ENCODE peak calls at places on chromosomes 7 and 10, in eight cellular contexts. R is AG09309, W is ovary, K is OCI-LY7, L is bronchial epithelial cell, X is cardiac fibroblast, F is GM23338, U is WERI-Rb-1. N is an unnamed sample.

GRCh38 chr10:128062837-128063563 is 63.2 kb downstream of the MKI67 start:
- DNase-seq in X (peak), W (no peak), L (no peak), U (no peak), K (peak), R (no peak), F (no peak), N (peak)

GRCh38 chr7:20998309-20998708 is 211.6 kb upstream of the SP8 start:
- DNase-seq in U (no peak), R (no peak), W (no peak), X (no peak), L (peak), K (no peak), F (no peak), N (no peak)

GRCh38 chr7:73774923-73775322 is 4.9 kb upstream of the CLDN3 start:
- DNase-seq in W (no peak), R (no peak), X (peak), K (no peak), L (peak), F (no peak), U (no peak), N (no peak)

GRCh38 chr7:80611779-80612178 is 26.7 kb upstream of the CD36 start:
- DNase-seq in X (peak), U (no peak), L (peak), F (no peak), R (peak), K (no peak), W (peak), N (no peak)

GRCh38 chr7:28759373-28760013 is 198.6 kb downstream of the TRIL start:
- DNase-seq in R (no peak), U (no peak), K (no peak), L (no peak), X (no peak), W (no peak), F (peak), N (no peak)

GRCh38 chr10:117138838-117139580 is 939 bp upstream of the VAX1 start:
- DNase-seq in R (no peak), U (peak), X (no peak), F (peak), L (no peak), W (no peak), K (no peak), N (no peak)

GRCh38 chr7:101538596-101539459 is 90.3 kb downstream of the MYL10 start:
- DNase-seq in U (peak), W (peak), R (no peak), F (peak), X (peak), K (peak), L (peak), N (peak)

GRCh38 chr7:43891069-43891955 is 15.1 kb downstream of the URGCP start:
- DNase-seq in R (no peak), W (no peak), X (no peak), L (no peak), U (no peak), F (no peak), K (no peak), N (no peak)

GRCh38 chr7:2807846-2808772 is 36.0 kb downstream of the GNA12 start:
- DNase-seq in W (peak), K (no peak), X (no peak), L (no peak), F (peak), R (no peak), U (no peak), N (peak)

GRCh38 chr7:82413237-82413636 is 30.3 kb downstream of the CACNA2D1 start:
- DNase-seq in X (peak), K (no peak), F (peak), U (no peak), W (no peak), L (no peak), R (no peak), N (no peak)

GRCh38 chr7:158025651-158026600 is 561.7 kb downstream of the PTPRN2 start:
- DNase-seq in L (no peak), X (no peak), U (no peak), F (no peak), W (no peak), R (no peak), K (no peak), N (no peak)

GRCh38 chr10:102394801-102395676 is 466 bp upstream of the NFKB2 start:
- DNase-seq in R (peak), F (peak), K (peak), W (peak), U (peak), L (peak), X (peak), N (peak)

GRCh38 chr7:22137466-22137865 is 191.8 kb upstream of the CDCA7L start:
- DNase-seq in K (no peak), L (no peak), R (peak), X (peak), U (no peak), F (no peak), W (no peak), N (no peak)

GRCh38 chr10:126908729-126909526 is 3.7 kb downstream of the DOCK1 start:
- DNase-seq in R (no peak), X (no peak), F (no peak), L (no peak), W (no peak), K (no peak), U (no peak), N (no peak)

GRCh38 chr10:72242675-72243074 is 26.6 kb upstream of the ASCC1 start:
- DNase-seq in X (peak), U (no peak), W (peak), R (no peak), K (no peak), L (no peak), F (peak), N (no peak)

DNA sequence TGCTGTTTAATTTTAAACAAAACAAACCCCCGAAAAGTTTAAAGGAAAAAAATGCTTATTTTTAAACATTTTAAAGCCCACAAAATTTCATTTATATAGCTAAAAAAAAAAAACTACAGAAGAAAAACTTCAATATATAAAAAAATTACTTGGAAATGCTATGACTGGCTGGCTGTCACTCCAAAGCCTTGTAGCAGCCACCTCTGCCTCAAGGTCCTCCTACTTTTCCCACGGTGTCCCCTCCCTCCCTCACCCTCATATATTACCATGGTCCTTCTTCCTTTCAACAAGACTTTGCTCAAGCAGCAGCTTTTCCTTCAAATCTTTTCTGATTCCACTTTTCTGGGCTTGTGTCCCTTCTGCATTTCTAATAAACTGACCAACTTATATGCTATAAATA is 122.0 kb downstream of the TPK1 start:
- DNase-seq in X (no peak), K (no peak), R (no peak), U (no peak), L (no peak), W (no peak), F (peak), N (no peak)
- TF ChIP-seq CTCF in X (no peak), K (no peak), R (no peak), U (no peak), L (no peak), W (no peak), F (no peak), N (no peak)

GRCh38 chr7:155795951-155796350 is 16.3 kb downstream of the SHH start:
- DNase-seq in U (no peak), K (no peak), F (no peak), W (no peak), X (no peak), R (no peak), L (no peak), N (no peak)

GRCh38 chr7:155798673-155799439 is 13.4 kb downstream of the SHH start:
- DNase-seq in U (no peak), W (no peak), L (no peak), F (no peak), X (no peak), R (no peak), K (no peak), N (no peak)

GRCh38 chr7:155796381-155797261 is 15.6 kb downstream of the SHH start:
- DNase-seq in L (no peak), K (peak), F (peak), X (no peak), U (peak), W (peak), R (no peak), N (peak)

GRCh38 chr7:155799514-155799913 is 12.7 kb downstream of the SHH start:
- DNase-seq in R (no peak), L (no peak), U (no peak), W (no peak), K (no peak), X (no peak), F (no peak), N (no peak)

DNA sequence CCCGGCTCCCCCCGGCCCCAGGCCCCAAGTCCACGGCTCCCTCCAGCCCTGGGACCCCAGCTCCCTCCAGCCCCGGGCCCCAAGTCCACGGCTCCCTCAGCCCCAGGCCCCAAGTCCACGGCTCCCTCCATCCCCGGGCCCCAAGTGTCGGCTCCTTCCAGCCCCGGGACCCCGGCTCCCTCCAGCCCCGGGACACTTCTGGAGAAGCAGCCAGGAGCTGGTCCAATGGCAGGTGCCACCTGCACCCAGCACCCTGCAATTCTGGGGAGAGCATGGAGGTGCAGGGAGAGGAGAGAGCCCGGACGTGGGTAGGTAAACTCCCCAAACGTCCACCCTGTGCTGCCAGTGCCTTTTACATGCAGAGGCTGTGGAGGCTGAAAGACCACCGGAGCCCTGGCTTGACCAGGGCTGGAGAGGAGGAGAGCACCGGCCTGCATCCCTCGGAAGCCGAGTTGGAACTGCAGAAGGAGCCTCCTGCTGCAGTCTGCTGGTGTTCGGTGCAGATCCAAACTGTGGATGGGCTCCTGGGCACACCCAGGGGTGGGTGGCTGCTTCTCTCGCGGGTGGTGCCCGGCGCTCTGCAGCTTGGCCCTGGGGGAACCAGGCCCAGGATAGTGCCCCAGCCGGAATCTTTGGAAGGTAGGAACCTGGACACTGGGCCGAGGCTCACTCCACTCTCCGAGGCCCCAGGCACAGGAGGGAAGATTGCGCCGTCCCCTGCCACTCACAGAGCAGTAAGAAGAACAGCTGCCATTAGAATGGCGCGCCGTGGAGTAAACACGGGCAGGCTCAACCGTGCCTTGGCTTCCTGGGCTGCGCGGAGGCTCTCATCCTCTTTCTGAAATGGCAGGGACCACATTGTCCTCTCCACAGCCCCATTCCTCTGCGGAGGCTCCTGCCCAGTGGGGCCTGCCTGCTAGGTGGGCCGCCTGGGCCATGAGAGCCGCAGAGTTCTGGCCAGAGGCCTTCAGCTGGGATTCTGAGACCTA is 14.7 kb downstream of the SHH start:
- DNase-seq in R (no peak), F (peak), U (no peak), W (no peak), X (no peak), L (no peak), K (no peak), N (no peak)
- TF ChIP-seq CTCF in R (no peak), F (no peak), U (no peak), W (no peak), X (no peak), L (no peak), K (peak), N (no peak)

GRCh38 chr10:16853201-16853600 is 36.0 kb upstream of the RSU1 start:
- DNase-seq in X (peak), K (no peak), R (no peak), F (peak), L (peak), U (no peak), W (no peak), N (peak)
- TF ChIP-seq CTCF in X (peak), K (peak), R (peak), F (peak), L (peak), U (peak), W (no peak), N (no peak)

GRCh38 chr7:136117539-136117938 is 140.4 kb upstream of the MTPN start:
- DNase-seq in L (no peak), F (no peak), U (no peak), R (no peak), K (no peak), X (no peak), W (no peak), N (no peak)

GRCh38 chr7:136116186-136116585 is 139.0 kb upstream of the MTPN start:
- DNase-seq in W (no peak), U (no peak), L (no peak), K (no peak), X (no peak), F (no peak), R (no peak), N (no peak)

DNA sequence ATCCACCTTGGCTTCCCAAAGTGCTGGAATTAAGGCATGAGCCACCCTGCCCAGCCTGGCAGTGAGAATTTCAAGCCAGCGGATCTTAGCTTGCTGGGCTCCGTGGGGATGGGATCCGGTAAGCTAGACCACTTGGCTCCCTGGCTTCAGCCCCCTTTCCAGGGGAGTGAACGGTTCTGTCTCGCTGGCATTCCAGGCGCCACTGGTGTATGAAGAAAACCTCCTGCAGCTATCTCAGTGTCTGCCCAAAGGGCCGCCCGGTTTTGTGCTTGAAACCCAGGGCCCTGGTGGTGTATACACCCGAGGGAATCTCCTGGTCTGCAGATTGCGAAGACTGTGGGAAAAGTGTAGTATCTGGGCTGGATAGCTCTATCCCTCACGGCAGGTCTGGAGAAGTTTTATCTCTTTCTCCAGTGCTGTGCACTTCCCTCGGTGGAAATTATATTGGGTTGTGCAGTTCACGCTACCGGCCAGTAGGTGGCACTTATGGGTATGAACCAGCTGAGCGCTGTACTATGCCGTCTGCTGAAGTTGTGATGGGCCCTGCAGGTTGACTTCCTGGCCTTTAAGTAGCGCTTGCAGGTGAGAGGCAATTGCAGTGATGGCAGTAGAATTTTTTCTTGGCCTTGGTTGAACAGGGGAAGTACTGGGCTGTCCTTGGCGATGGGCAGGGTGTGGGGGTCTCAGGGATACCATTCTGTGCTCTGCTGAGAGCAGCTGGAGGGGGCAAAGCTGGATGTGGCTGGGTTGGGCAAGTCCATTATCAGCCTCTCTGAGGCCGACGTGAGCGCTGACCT is 138.0 kb upstream of the MTPN start:
- DNase-seq in X (peak), L (peak), W (no peak), F (peak), U (peak), K (peak), R (peak), N (peak)
- TF ChIP-seq CTCF in X (peak), L (peak), W (peak), F (peak), U (peak), K (peak), R (peak), N (peak)

DNA sequence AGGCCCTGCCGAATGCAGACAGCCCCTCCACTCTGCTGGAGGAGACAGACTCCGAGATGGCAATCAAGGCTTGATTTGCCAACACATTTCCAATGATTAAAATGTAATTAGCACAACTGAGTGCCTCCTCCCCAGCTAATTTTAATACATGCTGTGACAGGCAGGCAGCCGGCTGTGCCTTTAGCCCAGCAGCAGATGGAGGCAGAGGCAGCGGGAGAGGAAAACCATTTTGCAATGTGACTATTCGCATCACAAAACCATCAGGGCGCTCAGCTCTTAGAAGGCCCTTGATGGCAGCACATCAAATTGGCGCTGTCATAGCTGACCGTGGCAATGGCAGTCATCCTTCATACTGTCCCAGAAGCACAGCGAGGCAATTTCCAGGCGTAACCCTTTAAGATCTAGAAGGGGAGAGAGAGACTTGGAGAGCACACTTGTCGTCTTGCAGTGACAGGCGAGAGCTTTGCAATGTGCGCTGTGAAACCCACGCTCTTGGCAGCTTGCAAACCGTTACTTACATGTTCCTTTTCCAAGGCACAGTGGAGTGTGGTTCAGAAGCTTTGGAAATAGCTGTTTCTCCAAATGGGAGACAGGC is 714.8 kb upstream of the GALNT17 start:
- DNase-seq in F (peak), L (no peak), K (peak), X (no peak), W (no peak), R (no peak), U (peak), N (no peak)
- TF ChIP-seq CTCF in F (peak), L (no peak), K (peak), X (no peak), W (no peak), R (no peak), U (no peak), N (no peak)

DNA sequence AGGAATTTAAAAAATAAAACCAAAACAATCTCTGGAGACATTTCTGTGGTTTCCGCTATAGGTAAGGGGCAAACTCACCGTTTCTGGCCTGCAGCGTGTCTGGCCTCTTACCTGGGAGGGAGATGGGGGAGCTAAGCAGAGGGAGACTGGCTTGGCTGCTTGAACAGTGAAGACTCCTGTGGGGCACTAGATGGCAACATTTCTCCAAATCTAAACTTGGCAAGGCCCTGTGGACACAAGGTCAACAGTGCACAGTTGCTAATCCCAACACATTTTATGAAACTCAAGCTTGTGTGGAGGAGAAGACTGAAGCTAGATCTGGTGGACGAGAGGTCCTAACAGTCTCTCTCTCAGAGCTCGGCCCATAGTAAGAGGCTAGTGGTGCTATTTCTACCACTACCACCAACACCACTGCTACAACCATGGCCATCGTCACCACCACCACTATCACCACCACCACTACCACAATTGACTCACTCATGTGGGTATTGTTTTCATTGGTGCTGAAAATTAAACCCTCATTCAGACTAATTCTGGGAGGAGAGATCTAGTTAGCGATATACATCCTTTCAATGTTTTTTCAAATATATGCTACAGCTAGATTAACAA is 28.4 kb upstream of the CDHR3 start:
- DNase-seq in W (peak), F (peak), R (peak), U (peak), L (peak), K (peak), X (peak), N (no peak)
- TF ChIP-seq CTCF in W (peak), F (peak), R (peak), U (peak), L (no peak), K (peak), X (peak), N (no peak)

GRCh38 chr10:103677486-103677885 is 177.9 kb downstream of the SH3PXD2A start:
- DNase-seq in U (no peak), K (no peak), W (no peak), R (no peak), L (no peak), X (no peak), F (no peak), N (no peak)
- TF ChIP-seq CTCF in U (no peak), K (no peak), W (no peak), R (no peak), L (no peak), X (no peak), F (no peak), N (no peak)

GRCh38 chr7:521221-522070 is 1.8 kb upstream of the PDGFA start:
- DNase-seq in K (no peak), R (no peak), U (no peak), L (no peak), X (peak), F (no peak), W (peak), N (peak)
- TF ChIP-seq CTCF in K (no peak), R (no peak), U (no peak), L (no peak), X (no peak), F (no peak), W (no peak), N (no peak)